ENCODE peak calls at places on chromosomes 4 and X, in eight cellular contexts. R, Q, X, E, D, T, G and A are unnamed samples.

GRCh38 chrX:109709129-109709631 is 23.9 kb downstream of the ACSL4 start:
- DNase-seq in D (no peak), Q (peak; percentile 71), G (no peak), T (no peak), E (peak; percentile 73), X (no peak), R (peak; percentile 70), A (no peak)

GRCh38 chrX:11461181-11462001 is 168.2 kb downstream of the AMELX start:
- DNase-seq in R (peak; percentile 45), T (no peak), E (peak; percentile 80), X (no peak), D (no peak), G (no peak), Q (peak; percentile 26), A (no peak)

GRCh38 chr4:45662996-45663395 is 460.9 kb downstream of the GABRG1 start:
- DNase-seq in E (peak; percentile 45), R (peak; percentile 83), G (no peak), X (peak; percentile 1), Q (peak; percentile 9), D (no peak), T (peak; percentile 82), A (no peak)

GRCh38 chr4:145389566-145389965 is 92.1 kb upstream of the SMAD1 start:
- DNase-seq in Q (no peak), X (no peak), E (no peak), G (no peak), D (no peak), T (no peak), R (no peak), A (no peak)

GRCh38 chr4:106546380-106546779 is 177.8 kb upstream of the GIMD1 start:
- DNase-seq in D (no peak), E (no peak), G (no peak), X (no peak), T (no peak), R (no peak), Q (no peak), A (no peak)

GRCh38 chrX:140602140-140602539 is 97.3 kb upstream of the SOX3 start:
- DNase-seq in T (no peak), D (no peak), E (no peak), G (no peak), Q (no peak), R (no peak), X (no peak), A (no peak)

GRCh38 chr4:46937493-46937892 is 28.4 kb upstream of the COX7B2 start:
- DNase-seq in R (peak; percentile 2), T (no peak), Q (no peak), X (no peak), E (peak; percentile 10), G (no peak), D (no peak), A (no peak)

GRCh38 chr4:7434766-7435150 is at the start of gene PSAPL1:
- DNase-seq in Q (peak; percentile 72), D (no peak), E (peak; percentile 35), R (peak; percentile 61), T (no peak), X (no peak), G (no peak), A (no peak)

GRCh38 chr4:94491322-94491721 is 39.6 kb downstream of the PDLIM5 start:
- DNase-seq in D (no peak), G (no peak), R (peak; percentile 59), Q (peak; percentile 61), E (peak; percentile 53), T (no peak), X (no peak), A (no peak)

GRCh38 chrX:131262738-131263679 is 26.1 kb downstream of the IGSF1 start:
- DNase-seq in G (no peak), R (peak; percentile 0), D (peak; percentile 2), X (no peak), E (no peak), T (no peak), Q (peak; percentile 25), A (no peak)

GRCh38 chr4:17276821-17277220 is 235.1 kb downstream of the QDPR start:
- DNase-seq in G (no peak), T (no peak), Q (peak; percentile 74), D (no peak), E (peak; percentile 54), X (no peak), R (peak; percentile 59), A (no peak)

GRCh38 chr4:152967942-152968341 is 31.8 kb downstream of the FHDC1 start:
- DNase-seq in G (no peak), D (no peak), X (no peak), R (no peak), T (no peak), Q (no peak), E (no peak), A (no peak)

GRCh38 chr4:56870927-56871326 is 36.8 kb upstream of the REST start:
- DNase-seq in G (no peak), X (peak; percentile 89), T (peak; percentile 85), D (no peak), Q (no peak), R (peak; percentile 48), E (peak; percentile 39), A (no peak)

GRCh38 chr4:101222156-101222845 is 125.0 kb downstream of the PPP3CA start:
- DNase-seq in T (no peak), X (no peak), G (no peak), R (no peak), E (peak; percentile 50), Q (no peak), D (no peak), A (no peak)

GRCh38 chrX:110015915-110016314 is 13.0 kb downstream of the TMEM164 start:
- DNase-seq in D (no peak), T (no peak), E (no peak), Q (no peak), G (no peak), X (no peak), R (no peak), A (no peak)

GRCh38 chr4:117447925-117448324 is 362.5 kb upstream of the TRAM1L1 start:
- DNase-seq in R (no peak), G (no peak), Q (no peak), D (peak; percentile 18), E (no peak), T (no peak), X (no peak), A (no peak)